ENCODE peak calls at places on chromosomes 1 and 21, in four cellular contexts. L, Z, H and F are unnamed samples.

GRCh38 chr1:59433440-59433813 is 136.5 kb downstream of the FGGY start:
- DNase-seq in H (no peak), Z (no peak), L (no peak), F (no peak)

GRCh38 chr1:8495928-8496401 is 178.1 kb downstream of the SLC45A1 start:
- DNase-seq in L (peak), Z (no peak), H (no peak), F (no peak)

GRCh38 chr1:117985973-117986372 is 56.4 kb downstream of the WDR3 start:
- DNase-seq in H (no peak), L (no peak), Z (no peak), F (no peak)

GRCh38 chr1:235275223-235275622 is 52.8 kb downstream of the ARID4B start:
- DNase-seq in Z (no peak), H (peak), L (no peak), F (no peak)

GRCh38 chr1:63557365-63557987 is 34.2 kb downstream of the EFCAB7 start:
- DNase-seq in Z (peak), L (peak), H (no peak), F (peak)

GRCh38 chr1:95006681-95007080 is 66.1 kb downstream of the ALG14 start:
- DNase-seq in L (no peak), H (no peak), Z (no peak), F (no peak)

GRCh38 chr21:37087188-37087587 is 14.1 kb downstream of the TTC3 start:
- DNase-seq in Z (no peak), L (peak), H (no peak), F (peak)

GRCh38 chr1:214958491-214958890 is 124.0 kb upstream of the KCNK2 start:
- DNase-seq in Z (no peak), H (no peak), L (no peak), F (no peak)

GRCh38 chr1:162855461-162856150 is 5.4 kb downstream of the CCDC190 start:
- DNase-seq in H (no peak), Z (no peak), L (no peak), F (peak)

GRCh38 chr1:18581420-18581880 is 49.2 kb upstream of the PAX7 start:
- DNase-seq in L (peak), Z (no peak), H (no peak), F (peak)

GRCh38 chr1:66557157-66557556 is 23.2 kb downstream of the SGIP1 start:
- DNase-seq in H (no peak), L (no peak), Z (no peak), F (no peak)

GRCh38 chr1:5220421-5220820 is 566.0 kb downstream of the AJAP1 start:
- DNase-seq in H (no peak), L (no peak), Z (no peak), F (no peak)

GRCh38 chr1:161305872-161306519 is 3.8 kb downstream of the MPZ start:
- DNase-seq in L (peak), Z (peak), H (peak), F (peak)

GRCh38 chr1:161304927-161305871 is 4.6 kb downstream of the MPZ start:
- DNase-seq in Z (no peak), L (no peak), H (no peak), F (no peak)

GRCh38 chr1:161309868-161310267 is at the start of gene MPZ:
- DNase-seq in Z (peak), H (no peak), L (no peak), F (no peak)

GRCh38 chr1:161307892-161308638 is 1.7 kb downstream of the MPZ start:
- DNase-seq in Z (no peak), L (no peak), H (no peak), F (peak)

DNA sequence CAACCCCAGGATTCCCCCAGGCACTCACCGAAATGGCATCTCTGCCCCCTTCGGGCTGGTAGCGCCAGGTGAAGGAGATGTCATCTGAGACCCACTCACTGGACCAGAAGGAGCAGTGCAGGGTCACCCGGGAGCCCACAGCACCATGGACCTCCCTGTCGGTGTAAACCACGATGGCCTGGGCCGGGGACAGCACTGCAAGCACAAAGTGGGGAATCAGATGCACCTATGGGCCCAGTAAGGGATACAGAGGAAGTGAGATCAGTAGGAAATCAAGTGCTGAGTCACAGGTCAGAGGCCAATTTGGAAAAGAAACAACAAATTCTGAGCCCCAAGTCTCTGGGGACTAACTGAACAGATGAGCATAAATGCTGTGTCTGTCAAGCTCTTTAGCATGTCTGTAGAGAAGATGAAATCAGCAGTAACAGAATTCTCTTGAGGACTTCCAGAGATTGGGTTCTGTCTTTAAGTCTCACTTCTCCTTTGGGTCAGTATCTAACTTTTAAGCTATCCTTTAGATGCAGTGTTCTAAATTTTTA is 2.5 kb downstream of the MPZ start:
- DNase-seq in L (peak), H (no peak), Z (peak), F (peak)
- H2AFZ ChIP-seq in L (peak), H (peak), Z (peak), F (peak)

GRCh38 chr1:56068908-56069307 is 510.5 kb downstream of the PLPP3 start:
- DNase-seq in Z (no peak), H (no peak), L (no peak), F (peak)
- H3K4me3 ChIP-seq in Z (no peak), H (no peak), L (no peak), F (no peak)

GRCh38 chr1:25247024-25247828 is at the start of gene RSRP1:
- DNase-seq in H (peak), L (peak), Z (peak), F (peak)

GRCh38 chr1:25246600-25247023 is 642 bp downstream of the RSRP1 start:
- DNase-seq in L (peak), Z (no peak), H (no peak), F (no peak)

GRCh38 chr1:25245393-25245792 is 1.9 kb downstream of the RSRP1 start:
- DNase-seq in L (no peak), H (no peak), Z (no peak), F (no peak)

GRCh38 chr1:25247829-25248754 is 838 bp upstream of the RSRP1 start:
- DNase-seq in H (no peak), Z (no peak), L (no peak), F (no peak)

DNA sequence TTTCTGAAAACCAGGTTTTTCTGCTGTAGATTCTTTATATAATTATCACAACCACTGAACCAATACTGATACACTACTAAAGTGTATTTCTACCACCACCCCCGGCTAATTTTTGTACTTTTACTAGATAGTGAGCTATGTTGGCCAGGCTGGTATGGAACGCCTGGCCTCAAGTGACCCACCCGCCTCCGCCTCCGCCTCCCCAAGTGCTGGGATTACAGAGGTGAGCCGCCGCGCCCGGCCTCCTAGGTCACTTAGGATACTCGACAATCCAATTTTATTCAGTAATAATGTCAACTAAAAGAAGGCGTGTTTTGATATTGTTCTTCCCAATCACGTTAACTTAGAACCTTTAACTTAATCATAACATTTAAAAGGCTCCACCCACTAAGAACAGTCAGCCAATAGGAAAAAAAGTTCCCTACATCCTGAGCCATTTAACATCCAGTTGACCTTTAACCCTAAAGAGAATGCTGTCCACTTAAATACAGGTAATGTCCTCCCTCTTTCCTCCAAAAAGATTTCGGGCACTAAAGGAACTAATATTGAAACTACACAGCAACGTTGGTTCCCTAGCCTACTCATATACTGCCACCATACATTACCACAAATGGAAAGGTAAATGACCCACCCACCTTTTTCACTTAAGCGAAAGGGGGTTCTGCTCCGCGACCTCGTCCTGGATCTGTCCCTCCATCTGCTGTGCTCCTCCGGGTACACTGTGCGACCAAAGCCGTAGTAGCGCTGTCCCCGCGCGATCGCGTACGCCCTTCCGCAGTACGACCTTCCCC is 1.2 kb downstream of the RSRP1 start:
- DNase-seq in Z (peak), H (no peak), L (peak), F (peak)
- TF ChIP-seq MYC in Z (no peak), H (no peak), L (no peak), F (no peak)

GRCh38 chr1:227948493-227949260 is 945 bp upstream of the WNT9A start:
- DNase-seq in Z (no peak), L (no peak), H (no peak), F (no peak)
- H2AFZ ChIP-seq in Z (no peak), L (peak), H (no peak), F (peak)